ENCODE peak calls at places on chromosomes 16 and 17, in four cellular contexts. L is CD4-positive, CD25-positive, alpha-beta regulatory T cell; W is gastrocnemius medialis; S is Karpas-422. J is an unnamed sample.

GRCh38 chr16:10577305-10578202 is 2.8 kb downstream of the EMP2 start:
- DNase-seq in L (no peak), W (peak; percentile 86), S (no peak), J (no peak)

GRCh38 chr17:3866269-3866668 is 20.2 kb upstream of the NCBP3 start:
- DNase-seq in L (no peak), W (no peak), S (no peak), J (no peak)

GRCh38 chr17:53191878-53192277 is 630.8 kb upstream of the KIF2B start:
- DNase-seq in L (no peak), W (no peak), S (peak; percentile 60), J (no peak)

GRCh38 chr16:49961087-49961486 is 63.9 kb upstream of the CNEP1R1 start:
- DNase-seq in L (no peak), W (no peak), S (peak; percentile 4), J (no peak)

GRCh38 chr16:10114411-10114810 is 67.8 kb downstream of the GRIN2A start:
- DNase-seq in L (no peak), W (no peak), S (no peak), J (no peak)

GRCh38 chr17:70054961-70055360 is 20.1 kb upstream of the KCNJ16 start:
- DNase-seq in L (no peak), W (no peak), S (no peak), J (no peak)

GRCh38 chr16:89404561-89404960 is 85.8 kb downstream of the ANKRD11 start:
- DNase-seq in L (no peak), W (peak; percentile 71), S (no peak), J (no peak)

GRCh38 chr17:56142325-56142724 is 10.9 kb upstream of the ANKFN1 start:
- DNase-seq in L (no peak), W (no peak), S (no peak), J (peak; percentile 66)

GRCh38 chr17:27609606-27610303 is 21.2 kb upstream of the LGALS9 start:
- DNase-seq in L (peak; percentile 63), W (no peak), S (peak; percentile 74), J (no peak)

DNA sequence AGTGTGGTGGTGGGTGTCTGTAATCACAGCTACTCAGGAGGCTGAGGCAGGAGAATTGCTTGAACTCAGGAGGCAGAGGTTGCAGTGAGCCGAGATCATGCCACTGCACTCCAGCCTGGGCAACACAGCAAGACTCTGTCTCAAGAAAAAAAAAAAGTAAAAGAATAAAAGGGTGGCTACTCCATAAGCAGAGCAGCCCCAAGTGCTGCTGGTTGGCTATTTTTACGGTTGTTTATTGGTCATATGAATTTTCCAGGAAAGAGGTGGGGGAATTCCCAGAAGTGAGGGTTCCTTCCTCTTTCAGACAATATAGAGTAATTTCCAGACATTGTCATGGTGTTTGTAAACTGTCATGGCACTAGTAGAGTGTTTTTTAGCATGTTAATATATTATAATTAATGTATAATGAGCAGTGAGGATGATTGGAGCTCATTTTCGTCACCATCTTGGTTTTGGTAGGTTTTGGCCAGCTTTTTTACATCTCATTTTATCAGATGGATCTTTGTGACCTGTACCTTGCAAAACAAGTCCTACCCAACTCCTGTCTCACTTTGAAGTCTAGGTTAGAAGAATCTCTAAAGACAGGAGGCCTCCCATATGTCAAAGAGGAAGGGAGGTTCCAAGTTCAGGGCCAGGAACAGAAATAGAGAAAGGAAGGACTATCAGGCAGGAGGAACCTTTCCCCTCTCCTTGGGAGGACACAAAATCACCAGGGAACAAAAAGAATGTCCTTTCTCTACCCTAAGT is 39.1 kb downstream of the HOXB1 start:
- DNase-seq in L (peak; percentile 58), W (no peak), S (no peak), J (no peak)
- H3K27ac ChIP-seq in L (no peak overlapping the region), W (no peak overlapping the region), S (no peak overlapping the region), J (no peak overlapping the region)

GRCh38 chr16:83615553-83615952 is 192.2 kb upstream of the HSBP1 start:
- DNase-seq in L (no peak), W (no peak), S (no peak), J (no peak)
- H3K27ac ChIP-seq in L (no peak overlapping the region), W (no peak overlapping the region), S (no peak overlapping the region), J (no peak overlapping the region)

GRCh38 chr17:40322417-40323315 is 13.7 kb downstream of the RARA start:
- DNase-seq in L (peak; percentile 96), W (peak; percentile 71), S (peak; percentile 94), J (peak; percentile 80)

GRCh38 chr17:40325156-40326013 is 16.4 kb downstream of the RARA start:
- DNase-seq in L (peak; percentile 53), W (no peak), S (peak; percentile 76), J (no peak)

GRCh38 chr17:40321502-40322416 is 12.8 kb downstream of the RARA start:
- DNase-seq in L (no peak), W (peak; percentile 83), S (no peak), J (no peak)

GRCh38 chr17:40323317-40323716 is 14.3 kb downstream of the RARA start:
- DNase-seq in L (no peak), W (no peak), S (no peak), J (no peak)

DNA sequence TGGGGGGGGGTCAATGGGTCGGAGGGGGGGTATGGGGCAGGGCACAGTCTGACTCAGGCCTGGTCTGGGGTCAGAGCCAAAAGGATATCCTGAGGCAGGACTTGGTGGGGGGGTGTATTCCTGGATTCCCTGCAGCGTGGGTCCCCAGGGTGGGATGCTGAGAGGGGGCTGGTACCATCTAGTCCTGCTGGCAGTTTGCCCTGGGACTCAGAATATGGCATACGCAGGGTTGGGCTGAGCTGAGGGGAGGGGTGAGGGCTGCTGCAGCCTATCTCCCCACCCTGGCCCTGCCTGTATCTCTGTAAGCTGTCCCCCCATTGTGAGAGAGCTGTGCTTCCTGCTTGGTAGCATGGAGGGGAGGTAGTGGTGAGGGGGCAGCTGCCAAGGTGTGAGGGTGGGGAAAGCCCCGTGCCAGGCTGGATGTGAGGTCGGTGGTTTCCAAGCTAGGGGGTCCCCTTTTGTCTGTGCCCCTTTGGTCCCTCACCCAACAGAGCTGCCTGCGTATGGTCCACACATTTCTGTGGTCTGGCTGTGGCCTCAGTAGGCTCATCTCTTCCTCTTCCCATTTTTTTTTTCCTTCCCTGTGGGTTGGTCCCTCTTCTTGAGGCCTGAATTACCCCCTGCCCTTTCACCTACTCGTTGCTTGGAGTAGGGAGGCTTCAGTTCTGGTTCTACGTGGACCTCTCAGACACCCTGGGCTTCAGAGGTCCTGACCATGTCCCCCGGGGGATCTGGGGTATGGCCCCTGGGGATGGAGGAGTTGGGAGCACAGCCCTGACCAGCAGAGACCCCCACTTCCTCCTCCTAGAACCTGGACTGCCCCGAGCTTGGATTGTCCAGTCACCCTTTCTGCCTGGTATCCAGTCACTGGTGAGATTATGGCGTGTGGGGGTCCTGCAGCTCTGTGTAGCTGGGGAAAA is 15.0 kb downstream of the RARA start:
- DNase-seq in L (peak; percentile 59), W (peak; percentile 59), S (no peak), J (no peak)
- H3K27ac ChIP-seq in L (peak overlapping the region; percentile 99), W (peak overlapping the region; percentile 100), S (peak overlapping the region; percentile 97), J (peak overlapping the region; percentile 91)

DNA sequence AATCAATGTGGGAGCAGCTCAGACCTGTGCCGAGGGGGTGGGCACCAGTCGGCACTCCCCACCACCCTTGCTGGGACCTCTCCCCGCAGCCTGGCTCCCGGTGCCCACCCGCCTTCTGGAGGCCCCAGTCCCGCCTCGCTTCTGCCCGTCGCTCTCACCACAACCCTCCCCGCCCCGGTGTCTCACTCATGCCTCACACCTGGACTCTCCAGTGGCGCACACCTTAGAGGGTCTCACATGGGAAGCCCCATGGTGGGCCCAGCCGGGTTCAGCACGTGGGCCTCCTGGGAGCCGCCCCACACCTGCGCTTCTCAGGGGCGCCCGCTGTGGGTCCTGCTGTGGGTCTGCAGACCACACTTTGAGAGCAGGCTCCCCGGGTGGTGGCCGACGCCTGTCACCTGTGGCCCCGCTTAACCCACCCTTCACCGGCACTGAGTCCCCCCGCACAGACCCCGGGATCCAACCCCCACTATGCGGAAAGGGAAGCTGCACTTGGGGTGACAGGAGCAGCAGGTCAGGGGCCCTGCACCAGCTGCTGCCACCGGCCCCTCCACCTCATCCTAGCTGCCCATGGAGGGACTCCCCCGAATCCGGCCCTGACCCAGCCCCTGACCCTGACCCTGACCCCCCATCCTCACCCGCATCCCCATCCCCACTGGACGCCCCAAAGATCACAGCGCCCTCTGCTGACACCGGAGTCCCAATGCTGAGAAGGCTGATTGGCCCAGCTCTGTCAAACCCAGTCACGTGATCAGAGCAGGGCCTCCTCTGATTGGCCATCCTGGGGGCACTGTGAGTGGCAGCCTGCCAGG is 27.4 kb upstream of the SLC38A10 start:
- DNase-seq in L (peak; percentile 33), W (no peak), S (peak; percentile 95), J (no peak)
- H3K27ac ChIP-seq in L (no peak overlapping the region), W (no peak overlapping the region), S (no peak overlapping the region), J (no peak overlapping the region)

GRCh38 chr16:24007934-24008333 is 172.2 kb downstream of the PRKCB start:
- DNase-seq in L (no peak), W (no peak), S (no peak), J (no peak)
- H3K27ac ChIP-seq in L (no peak overlapping the region), W (no peak overlapping the region), S (no peak overlapping the region), J (no peak overlapping the region)

DNA sequence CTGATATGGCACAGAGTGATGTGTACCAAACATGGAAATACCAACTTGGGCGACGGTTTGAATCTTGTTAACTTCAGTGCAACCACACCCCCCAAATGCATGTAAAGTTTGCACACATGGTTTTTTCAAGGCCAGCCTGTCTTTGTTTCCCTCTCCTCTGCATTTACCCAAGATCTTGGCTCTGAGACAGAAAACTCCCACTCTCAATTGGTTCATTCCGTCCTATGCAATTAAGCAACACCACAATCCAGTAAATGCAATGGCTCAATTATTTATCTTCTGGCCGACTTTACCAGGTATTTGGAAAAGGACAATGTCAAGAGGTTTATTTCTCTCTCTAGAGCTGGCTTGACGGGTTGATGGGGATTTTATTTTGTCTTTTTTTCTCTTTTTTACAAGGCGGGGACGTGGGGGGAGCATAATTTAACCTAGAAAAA is 1.0 kb downstream of the STAT3 start:
- DNase-seq in L (peak; percentile 45), W (no peak), S (no peak), J (no peak)
- H3K27ac ChIP-seq in L (peak overlapping the region; percentile 100), W (peak overlapping the region; percentile 99), S (no peak overlapping the region), J (peak overlapping the region; percentile 100)

GRCh38 chr17:2082003-2082862 is 27.3 kb downstream of the HIC1 start:
- DNase-seq in L (no peak), W (no peak), S (no peak), J (no peak)

GRCh38 chr17:2084766-2085647 is 30.1 kb downstream of the HIC1 start:
- DNase-seq in L (no peak), W (peak; percentile 66), S (no peak), J (no peak)

GRCh38 chr17:2083613-2084128 is 28.8 kb downstream of the HIC1 start:
- DNase-seq in L (no peak), W (no peak), S (no peak), J (peak; percentile 35)

GRCh38 chr17:2085648-2085949 is 30.7 kb downstream of the HIC1 start:
- DNase-seq in L (no peak), W (peak; percentile 70), S (no peak), J (no peak)

GRCh38 chr17:2084129-2084765 is 29.3 kb downstream of the HIC1 start:
- DNase-seq in L (no peak), W (peak; percentile 81), S (no peak), J (no peak)
- H3K27ac ChIP-seq in L (no peak overlapping the region), W (peak overlapping the region; percentile 82), S (no peak overlapping the region), J (peak overlapping the region; percentile 67)

DNA sequence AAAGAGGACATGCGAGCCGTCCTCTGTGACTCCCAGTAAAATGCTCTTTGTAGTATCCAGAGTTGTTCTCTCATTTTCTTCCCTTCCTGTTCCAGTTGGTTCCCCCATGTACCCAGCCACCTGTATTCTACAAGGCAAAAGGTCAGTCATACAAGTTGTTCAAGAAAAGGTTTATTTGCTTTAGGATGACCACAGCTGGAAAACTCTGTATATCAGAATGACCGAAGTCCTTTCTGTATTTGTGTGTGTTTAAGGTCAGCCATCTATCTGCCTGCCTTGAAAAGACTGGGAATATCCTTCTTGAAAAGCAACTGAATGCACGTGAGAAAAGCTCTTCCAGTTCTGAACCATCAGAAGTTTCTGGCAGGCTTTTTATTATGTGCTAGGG is 8.4 kb downstream of the CCL16 start:
- DNase-seq in L (no peak), W (no peak), S (no peak), J (no peak)
- H3K27ac ChIP-seq in L (no peak overlapping the region), W (peak overlapping the region; percentile 58), S (no peak overlapping the region), J (no peak overlapping the region)